ENCODE peak calls at places on chromosomes 11 and 22, in eight cellular contexts. T, C, J, G, M, X, Y and U are unnamed samples.

GRCh38 chr11:28983780-28984179 is 875.6 kb downstream of the METTL15 start:
- DNase-seq in C (peak), M (no peak), Y (no peak), X (no peak), G (no peak), J (no peak), T (no peak), U (no peak)

GRCh38 chr22:40040927-40041326 is 46.2 kb downstream of the FAM83F start:
- DNase-seq in M (no peak), X (peak), J (no peak), C (peak), T (peak), G (no peak), Y (peak), U (no peak)

GRCh38 chr11:59891781-59892181 is 13.2 kb downstream of the OOSP3 start:
- DNase-seq in Y (no peak), J (peak), T (no peak), C (no peak), G (no peak), X (no peak), M (no peak), U (no peak)

GRCh38 chr11:34068098-34068497 is 16.6 kb downstream of the CAPRIN1 start:
- DNase-seq in G (no peak), M (no peak), C (no peak), T (no peak), Y (no peak), J (peak), X (no peak), U (no peak)

GRCh38 chr11:121464352-121464946 is 11.7 kb upstream of the SORL1-AS1 start:
- DNase-seq in Y (peak), T (peak), G (peak), M (no peak), X (peak), J (peak), C (peak), U (peak)

GRCh38 chr22:46846154-46846831 is 83.8 kb downstream of the TBC1D22A start:
- DNase-seq in X (no peak), T (no peak), G (no peak), Y (no peak), M (no peak), J (no peak), C (no peak), U (no peak)

GRCh38 chr11:12274056-12274455 is 103.3 kb upstream of the PARVA start:
- DNase-seq in C (peak), X (no peak), T (no peak), G (no peak), Y (no peak), M (no peak), J (no peak), U (no peak)

GRCh38 chr22:42673898-42674390 is 24.8 kb upstream of the CYB5R3 start:
- DNase-seq in J (no peak), Y (no peak), M (no peak), X (no peak), C (peak), G (no peak), T (peak), U (no peak)

GRCh38 chr22:42300286-42301071 is 30.0 kb upstream of the TCF20 start:
- DNase-seq in J (no peak), M (no peak), T (no peak), X (no peak), G (no peak), Y (no peak), C (no peak), U (no peak)

GRCh38 chr22:40346178-40347064 is at the start of gene ADSL:
- DNase-seq in Y (peak), M (peak), J (peak), G (peak), X (peak), T (peak), C (peak), U (peak)

GRCh38 chr22:50190182-50190951 is 4.7 kb downstream of the TRABD start:
- DNase-seq in X (no peak), C (peak), Y (no peak), T (peak), J (no peak), G (peak), M (no peak), U (peak)

GRCh38 chr22:27312567-27313507 is 488.7 kb downstream of the MN1 start:
- DNase-seq in T (no peak), Y (no peak), C (no peak), J (no peak), G (no peak), X (no peak), M (no peak), U (no peak)

GRCh38 chr11:3796796-3797328 is 492 bp downstream of the NUP98 start:
- DNase-seq in X (no peak), Y (no peak), T (no peak), G (no peak), M (peak), J (no peak), C (no peak), U (no peak)

GRCh38 chr22:27224485-27225364 is 567.3 kb downstream of the MIAT start:
- DNase-seq in C (no peak), G (no peak), M (no peak), T (peak), J (peak), Y (peak), X (no peak), U (no peak)

GRCh38 chr11:129853508-129854228 is 38.0 kb downstream of the TMEM45B start:
- DNase-seq in G (peak), X (no peak), J (no peak), T (no peak), Y (no peak), M (no peak), C (peak), U (no peak)

GRCh38 chr22:37501176-37501609 is 15.0 kb upstream of the MFNG start:
- DNase-seq in M (no peak), Y (no peak), X (no peak), G (no peak), T (no peak), J (peak), C (peak), U (no peak)

GRCh38 chr22:43993072-43993760 is 30.9 kb upstream of the PARVB start:
- DNase-seq in C (peak), T (peak), Y (peak), X (peak), J (peak), M (no peak), G (peak), U (no peak)